ENCODE peak calls at places on chromosomes 11 and 22, in ten cellular contexts. M is Calu3, S is pancreas, V is Peyer's patch, B is PC-9, H is heart right ventricle, P is CD14-positive monocyte, U is lower lobe of right lung, E is OCI-LY7, G is ovary. N is an unnamed sample.

GRCh38 chr11:96143016-96143670 is 199.9 kb downstream of the MAML2 start:
- DNase-seq in M (no peak), S (no peak), V (no peak), B (no peak), H (no peak), P (no peak), U (no peak), E (no peak), G (no peak), N (no peak)

GRCh38 chr22:27413702-27414101 is 387.9 kb downstream of the MN1 start:
- DNase-seq in M (no peak), S (no peak), V (no peak), B (no peak), H (no peak), P (no peak), U (no peak), E (no peak), G (no peak), N (no peak)

GRCh38 chr22:50169774-50170341 is 673 bp upstream of the PANX2 start:
- DNase-seq in M (no peak), S (peak), V (no peak), B (peak), H (no peak), P (peak), U (peak), E (no peak), G (no peak), N (no peak)

GRCh38 chr11:102240502-102240901 is 76.8 kb upstream of the BIRC3 start:
- DNase-seq in M (no peak), S (no peak), V (no peak), B (no peak), H (no peak), P (no peak), U (no peak), E (no peak), G (no peak), N (no peak)

GRCh38 chr22:29706493-29706892 is 13.3 kb upstream of the CABP7 start:
- DNase-seq in M (no peak), S (no peak), V (no peak), B (no peak), H (no peak), P (peak), U (no peak), E (no peak), G (no peak), N (no peak)

GRCh38 chr11:76119779-76120178 is 86.5 kb downstream of the WNT11 start:
- DNase-seq in M (no peak), S (no peak), V (peak), B (no peak), H (no peak), P (no peak), U (no peak), E (no peak), G (no peak), N (no peak)

GRCh38 chr22:17867160-17867785 is 93.0 kb upstream of the BID start:
- DNase-seq in M (no peak), S (no peak), V (peak), B (no peak), H (peak), P (no peak), U (no peak), E (no peak), G (peak), N (no peak)

GRCh38 chr11:10634407-10634806 is 59.1 kb downstream of the IRAG1 start:
- DNase-seq in M (no peak), S (no peak), V (no peak), B (no peak), H (no peak), P (no peak), U (no peak), E (no peak), G (no peak), N (no peak)

GRCh38 chr11:47176328-47177228 is at the start of gene ARFGAP2:
- DNase-seq in M (peak), S (peak), V (peak), B (peak), H (peak), P (peak), U (peak), E (peak), G (peak), N (peak)

GRCh38 chr22:38260760-38261477 is 11.9 kb downstream of the TMEM184B start:
- DNase-seq in M (no peak), S (no peak), V (no peak), B (no peak), H (no peak), P (no peak), U (no peak), E (peak), G (no peak), N (no peak)

GRCh38 chr11:13834463-13834862 is 128.1 kb upstream of the SPON1 start:
- DNase-seq in M (no peak), S (no peak), V (no peak), B (no peak), H (no peak), P (no peak), U (no peak), E (peak), G (no peak), N (no peak)

GRCh38 chr11:112697779-112698178 is 263.4 kb upstream of the NCAM1 start:
- DNase-seq in M (no peak), S (no peak), V (no peak), B (no peak), H (no peak), P (no peak), U (no peak), E (no peak), G (no peak), N (no peak)
- TF ChIP-seq CTCF in M (no peak), S (no peak), V (no peak), B (no peak), H (no peak), P (no peak), U (no peak), E (peak), G (no peak), N (no peak)

GRCh38 chr11:120180571-120181445 is 30.0 kb upstream of the OAF start:
- DNase-seq in M (no peak), S (no peak), V (no peak), B (no peak), H (no peak), P (no peak), U (no peak), E (no peak), G (peak), N (peak)
- TF ChIP-seq CTCF in M (no peak), S (no peak), V (no peak), B (no peak), H (peak), P (peak), U (no peak), E (peak), G (no peak), N (no peak)

GRCh38 chr11:61701298-61701993 is 21.3 kb downstream of the DAGLA start:
- DNase-seq in M (peak), S (no peak), V (no peak), B (no peak), H (no peak), P (peak), U (no peak), E (peak), G (no peak), N (no peak)
- TF ChIP-seq CTCF in M (peak), S (no peak), V (peak), B (peak), H (peak), P (peak), U (peak), E (peak), G (no peak), N (no peak)

GRCh38 chr11:469684-470667 is 19.9 kb downstream of the PTDSS2 start:
- DNase-seq in M (no peak), S (no peak), V (peak), B (no peak), H (peak), P (no peak), U (peak), E (no peak), G (peak), N (no peak)
- TF ChIP-seq CTCF in M (no peak), S (no peak), V (peak), B (no peak), H (peak), P (no peak), U (peak), E (no peak), G (no peak), N (no peak)

N was measured in activated B cell treated with CpG ODN at 0.5 μM for 24 hours.